ENCODE peak calls at places on chromosomes 13 and 19, in six cellular contexts. Z is aorta, U is A549, F is body of pancreas, L is thoracic aorta, P is tibial nerve. A is an unnamed sample. For H3K4me1, the result is how much of the 10 kb centered on the place peaks cover.

GRCh38 chr13:83618966-83619365 is 263.3 kb downstream of the SLITRK1 start:
- DNase-seq in Z (no peak), L (no peak), U (no peak), P (no peak), F (no peak), A (no peak)

GRCh38 chr13:62296812-62297211 is 881.2 kb upstream of the PCDH20 start:
- DNase-seq in U (no peak), L (no peak), Z (no peak), F (no peak), P (no peak), A (no peak)

GRCh38 chr19:8688930-8689329 is 9.7 kb downstream of the ACTL9 start:
- DNase-seq in P (no peak), Z (no peak), F (no peak), L (no peak), U (no peak), A (no peak)

GRCh38 chr19:49213791-49214190 is 56.2 kb downstream of the TRPM4 start:
- DNase-seq in U (peak), F (no peak), P (no peak), L (no peak), Z (no peak), A (no peak)

GRCh38 chr13:46844431-46844830 is 47.5 kb upstream of the ESD start:
- DNase-seq in P (no peak), L (no peak), F (no peak), Z (no peak), U (no peak), A (no peak)

GRCh38 chr19:1938071-1938470 is 2.9 kb upstream of the CSNK1G2 start:
- DNase-seq in Z (no peak), U (no peak), F (no peak), P (no peak), L (no peak), A (no peak)

GRCh38 chr13:84821261-84821660 is 939.0 kb upstream of the SLITRK1 start:
- DNase-seq in L (no peak), Z (no peak), U (no peak), P (no peak), F (no peak), A (no peak)

GRCh38 chr13:104949840-104950805 is 1585.3 kb downstream of the EFNB2 start:
- DNase-seq in F (no peak), U (no peak), P (peak), Z (no peak), L (no peak), A (peak)

GRCh38 chr19:4567584-4568071 is 8.1 kb upstream of the SEMA6B start:
- DNase-seq in F (no peak), Z (peak), P (peak), L (no peak), U (peak), A (peak)

GRCh38 chr13:48879854-48880253 is 95.9 kb upstream of the FNDC3A start:
- DNase-seq in P (no peak), L (no peak), Z (no peak), F (no peak), U (no peak), A (no peak)

GRCh38 chr19:7010722-7011593 is 10.3 kb downstream of the MBD3L2B start:
- DNase-seq in P (no peak), L (no peak), Z (no peak), U (no peak), F (no peak), A (no peak)

GRCh38 chr19:407501-408440 is 1.2 kb downstream of the C2CD4C start:
- DNase-seq in P (no peak), Z (peak), F (no peak), L (no peak), U (no peak), A (no peak)

GRCh38 chr19:50721441-50722137 is 1.6 kb upstream of the CLEC11A start:
- DNase-seq in U (no peak), L (no peak), F (no peak), Z (no peak), P (no peak), A (no peak)

GRCh38 chr13:94390881-94391280 is 88.6 kb downstream of the DCT start:
- DNase-seq in F (no peak), Z (no peak), L (no peak), U (no peak), P (no peak), A (no peak)

GRCh38 chr19:29772696-29773095 is 39.1 kb upstream of the CCNE1 start:
- DNase-seq in P (no peak), U (no peak), F (no peak), Z (no peak), L (no peak), A (no peak)

GRCh38 chr13:98351636-98352035 is 174.6 kb upstream of the RNF113B start:
- DNase-seq in L (no peak), U (no peak), P (no peak), F (no peak), Z (no peak), A (no peak)

GRCh38 chr13:98349731-98350305 is 172.7 kb upstream of the RNF113B start:
- DNase-seq in F (peak), Z (no peak), U (peak), L (no peak), P (no peak), A (peak)

GRCh38 chr13:98352226-98352625 is 175.2 kb upstream of the RNF113B start:
- DNase-seq in L (no peak), F (no peak), U (no peak), P (no peak), Z (no peak), A (no peak)

GRCh38 chr13:98350746-98351330 is 173.8 kb upstream of the RNF113B start:
- DNase-seq in F (no peak), U (no peak), Z (no peak), L (no peak), P (no peak), A (no peak)

DNA sequence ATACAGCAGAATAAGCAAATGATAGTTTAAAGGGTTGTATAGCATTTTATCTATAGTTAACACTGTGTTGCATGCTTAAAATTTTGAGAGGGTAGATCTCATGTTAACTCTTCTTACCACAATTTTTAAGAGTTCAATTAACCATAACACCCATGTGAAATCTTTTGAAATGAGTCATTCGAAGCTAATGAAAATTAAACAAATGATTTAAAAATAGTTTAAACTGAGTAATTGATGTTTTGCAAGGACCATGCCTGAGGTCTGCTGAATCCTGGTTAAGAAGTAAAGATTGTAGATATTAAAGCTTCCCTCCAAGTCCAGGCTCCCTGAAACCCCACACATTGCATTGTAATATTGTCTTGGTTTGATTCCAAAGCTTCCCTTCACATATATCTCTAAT is 176.7 kb upstream of the RNF113B start:
- DNase-seq in P (no peak), U (no peak), F (no peak), L (no peak), Z (no peak), A (no peak)
- H3K4me3 ChIP-seq in P (no peak), U (no peak), F (no peak), L (no peak), Z (no peak), A (no peak)

GRCh38 chr19:33197591-33198000 is 3.5 kb downstream of the LRP3 start:
- DNase-seq in P (no peak), U (no peak), L (no peak), F (no peak), Z (no peak), A (peak)
- H3K4me1 ChIP-seq in P (under half), U (under half), L (under half), F (under half), Z (under half), A (under half)

GRCh38 chr19:54415208-54415900 is at the start of gene TTYH1:
- DNase-seq in L (no peak), F (no peak), U (no peak), Z (no peak), P (no peak), A (no peak)

GRCh38 chr19:54418930-54419800 is 3.9 kb downstream of the TTYH1 start:
- DNase-seq in U (no peak), F (no peak), L (no peak), P (no peak), Z (no peak), A (no peak)

GRCh38 chr19:54415901-54416621 is 797 bp downstream of the TTYH1 start:
- DNase-seq in F (no peak), U (no peak), L (no peak), Z (no peak), P (no peak), A (no peak)

GRCh38 chr19:54418030-54418929 is 3.0 kb downstream of the TTYH1 start:
- DNase-seq in L (no peak), U (peak), Z (peak), F (no peak), P (no peak), A (no peak)

DNA sequence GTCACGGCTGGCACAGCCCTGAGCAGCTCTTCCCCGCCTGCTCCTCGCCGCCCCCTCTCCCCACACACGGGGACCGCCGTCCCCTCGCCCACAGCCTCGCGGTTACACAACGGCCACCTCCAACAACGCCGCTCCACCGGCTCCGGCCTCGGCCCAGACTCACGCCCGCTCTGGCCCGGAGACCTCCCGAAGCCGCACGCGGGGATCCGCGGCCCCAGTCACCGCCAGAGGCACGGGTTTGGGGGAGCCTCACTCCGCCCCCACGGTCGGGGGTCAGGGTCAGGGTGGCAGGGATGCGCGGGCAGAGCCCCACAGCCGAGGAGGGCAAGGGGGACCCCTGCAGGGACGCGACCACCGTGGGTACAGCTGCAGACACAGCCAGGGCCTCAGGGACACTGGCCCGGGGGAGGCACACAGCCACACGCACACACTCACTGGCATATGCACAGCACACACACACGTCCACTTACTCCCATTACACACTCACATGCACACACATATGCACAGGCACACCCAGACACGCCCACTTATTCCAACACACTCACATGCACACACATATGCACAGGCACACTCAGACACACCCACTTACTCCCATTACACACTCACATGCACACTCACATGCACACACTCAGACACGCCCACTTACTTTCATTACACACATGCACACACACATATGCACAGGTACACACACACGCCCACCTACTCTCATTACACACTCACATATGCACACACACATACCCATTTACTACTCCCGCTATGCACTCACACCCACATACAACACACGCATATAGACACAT is 1.6 kb downstream of the TTYH1 start:
- DNase-seq in L (no peak), F (no peak), Z (peak), P (no peak), U (no peak), A (no peak)
- H3K4me3 ChIP-seq in L (no peak), F (no peak), Z (no peak), P (peak), U (no peak), A (no peak)

DNA sequence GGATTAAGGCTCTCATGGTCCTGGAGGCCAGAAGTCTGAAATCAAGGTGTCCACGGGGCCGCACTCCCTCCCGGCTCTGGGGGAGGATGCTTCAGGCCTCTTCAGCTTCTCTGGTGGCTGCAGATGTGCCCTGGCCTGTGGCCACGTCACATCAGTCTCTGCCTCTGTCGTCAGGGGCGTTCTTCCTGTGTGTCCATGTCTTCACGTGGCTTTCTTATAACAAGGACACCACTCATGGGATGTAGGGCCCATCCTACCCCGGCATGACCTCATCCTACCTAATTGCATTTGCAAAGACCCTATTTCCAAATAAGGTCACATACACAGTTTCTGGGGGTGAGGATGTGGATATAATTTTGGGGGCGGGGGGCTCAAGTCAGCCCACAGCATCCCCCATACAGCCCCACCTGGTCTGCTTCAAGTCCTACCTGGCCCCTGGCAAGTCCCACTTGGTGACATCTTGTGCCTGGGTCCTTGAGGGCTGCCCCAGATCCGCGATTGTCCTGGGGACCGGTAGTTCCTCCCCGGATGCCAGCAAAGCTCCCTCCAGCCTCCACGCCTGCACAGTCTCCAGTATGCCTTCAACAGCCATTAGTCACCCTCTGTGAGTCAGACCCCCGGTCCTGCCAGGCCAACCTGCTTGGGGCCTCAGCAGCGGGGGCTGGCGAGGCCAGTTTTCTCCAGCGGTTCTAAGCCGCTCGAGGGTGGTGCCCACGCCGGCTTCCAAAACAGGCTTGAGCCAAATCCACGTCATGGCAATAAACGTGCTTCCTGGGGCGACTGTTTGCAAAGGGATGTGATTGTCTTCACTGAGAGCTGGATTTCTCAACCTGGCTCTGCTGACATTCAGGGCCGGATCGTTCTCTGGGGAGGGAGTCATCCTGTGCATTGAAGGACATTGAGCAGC is 32.2 kb downstream of the MYO9B start:
- DNase-seq in F (peak), P (peak), U (peak), L (peak), Z (peak), A (no peak)
- H3K4me1 ChIP-seq in F (under half), P (under half), U (under half), L (half or more), Z (under half), A (under half)

GRCh38 chr19:54536956-54537355 is 34.3 kb downstream of the LAIR2 start:
- DNase-seq in Z (no peak), P (no peak), F (no peak), U (no peak), L (no peak), A (no peak)

GRCh38 chr19:54541712-54542111 is 31.9 kb upstream of the LILRA2 start:
- DNase-seq in L (no peak), Z (no peak), U (no peak), P (no peak), F (no peak), A (no peak)
- H3K4me3 ChIP-seq in L (no peak), Z (no peak), U (no peak), P (no peak), F (no peak), A (no peak)

DNA sequence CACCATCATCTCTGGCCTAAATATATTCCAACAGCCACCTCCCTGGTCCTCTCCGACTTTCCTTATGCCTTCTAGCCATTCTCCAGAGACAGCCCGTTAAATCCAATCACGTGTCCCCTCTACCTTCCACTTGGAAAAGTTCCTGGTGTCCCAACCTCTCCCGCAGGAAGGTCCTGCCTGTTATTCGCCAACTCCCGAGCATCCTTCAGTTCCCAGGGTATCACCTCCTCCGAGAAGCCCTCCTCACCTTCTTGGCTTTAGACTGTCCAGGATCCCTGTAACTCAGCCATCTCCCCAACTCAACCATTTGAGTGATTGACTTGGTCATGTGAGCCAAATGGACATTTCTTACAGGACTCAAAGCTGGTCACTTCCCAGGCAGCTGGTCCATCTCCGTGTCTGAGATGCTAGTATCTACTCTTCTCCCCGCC is 28.1 kb upstream of the NANOS3 start:
- DNase-seq in F (peak), U (peak), Z (no peak), P (no peak), L (no peak), A (no peak)
- H3K4me1 ChIP-seq in F (half or more), U (half or more), Z (under half), P (half or more), L (half or more), A (under half)

A was measured in small intestine.